ENCODE peak calls at places on chromosomes 4 and X, in nine cellular contexts. T is MM.1S; U is OCI-LY7; R is cardiac muscle cell; C is left ventricle myocardium inferior; A is CD4-positive, alpha-beta T cell; E is brain microvascular endothelial cell; O is psoas muscle; G is endodermal cell. P is an unnamed sample.

GRCh38 chr4:155545456-155545855 is 121.2 kb upstream of the GUCY1A1 start:
- DNase-seq in T (no peak), U (no peak), R (no peak), C (no peak), A (no peak), E (no peak), O (no peak), G (no peak), P (no peak)

GRCh38 chr4:126899382-126899801 is 733.4 kb upstream of the INTU start:
- DNase-seq in T (no peak), U (no peak), R (peak), C (peak), A (no peak), E (peak), O (no peak), G (no peak), P (peak)

GRCh38 chr4:121192013-121192412 is 27.9 kb upstream of the TNIP3 start:
- DNase-seq in T (no peak), U (no peak), R (no peak), C (no peak), A (no peak), E (no peak), O (no peak), G (no peak), P (no peak)

GRCh38 chr4:38605794-38606586 is 58.0 kb upstream of the KLF3 start:
- DNase-seq in T (no peak), U (no peak), R (peak), C (no peak), A (no peak), E (no peak), O (no peak), G (no peak), P (no peak)

GRCh38 chr4:119142837-119143236 is 7.2 kb downstream of the MYOZ2 start:
- DNase-seq in T (no peak), U (no peak), R (no peak), C (no peak), A (no peak), E (no peak), O (no peak), G (no peak), P (no peak)

GRCh38 chr4:15144249-15144966 is 142.1 kb downstream of the CPEB2 start:
- DNase-seq in T (no peak), U (no peak), R (no peak), C (no peak), A (no peak), E (no peak), O (no peak), G (no peak), P (no peak)

GRCh38 chrX:153736871-153737441 is 12.3 kb downstream of the ABCD1 start:
- DNase-seq in T (no peak), U (no peak), R (no peak), C (no peak), A (no peak), E (no peak), O (no peak), G (no peak), P (no peak)

GRCh38 chr4:76363556-76364290 is 57.2 kb downstream of the STBD1 start:
- DNase-seq in T (no peak), U (no peak), R (no peak), C (no peak), A (no peak), E (peak), O (no peak), G (no peak), P (no peak)

GRCh38 chrX:64536740-64537139 is 141.5 kb upstream of the MTMR8 start:
- DNase-seq in T (no peak), U (no peak), R (no peak), C (no peak), A (no peak), E (no peak), O (no peak), G (no peak), P (no peak)

GRCh38 chr4:33111106-33111505 is 2390.9 kb downstream of the PCDH7 start:
- DNase-seq in T (no peak), U (no peak), R (no peak), C (no peak), A (no peak), E (no peak), O (no peak), G (no peak), P (no peak)

GRCh38 chr4:2068198-2068470 is 9.0 kb downstream of the NAT8L start:
- DNase-seq in T (no peak), U (no peak), R (no peak), C (no peak), A (no peak), E (no peak), O (no peak), G (no peak), P (no peak)

GRCh38 chrX:140710710-140711109 is 1.2 kb downstream of the LINC00632 start:
- DNase-seq in T (no peak), U (no peak), R (no peak), C (no peak), A (no peak), E (peak), O (no peak), G (no peak), P (no peak)

GRCh38 chr4:108940086-108941033 is 177.5 kb upstream of the ETNPPL start:
- DNase-seq in T (peak), U (no peak), R (no peak), C (no peak), A (no peak), E (no peak), O (no peak), G (peak), P (peak)

GRCh38 chr4:145840162-145840768 is 98.4 kb downstream of the ZNF827 start:
- DNase-seq in T (peak), U (peak), R (peak), C (no peak), A (no peak), E (peak), O (no peak), G (no peak), P (peak)

DNA sequence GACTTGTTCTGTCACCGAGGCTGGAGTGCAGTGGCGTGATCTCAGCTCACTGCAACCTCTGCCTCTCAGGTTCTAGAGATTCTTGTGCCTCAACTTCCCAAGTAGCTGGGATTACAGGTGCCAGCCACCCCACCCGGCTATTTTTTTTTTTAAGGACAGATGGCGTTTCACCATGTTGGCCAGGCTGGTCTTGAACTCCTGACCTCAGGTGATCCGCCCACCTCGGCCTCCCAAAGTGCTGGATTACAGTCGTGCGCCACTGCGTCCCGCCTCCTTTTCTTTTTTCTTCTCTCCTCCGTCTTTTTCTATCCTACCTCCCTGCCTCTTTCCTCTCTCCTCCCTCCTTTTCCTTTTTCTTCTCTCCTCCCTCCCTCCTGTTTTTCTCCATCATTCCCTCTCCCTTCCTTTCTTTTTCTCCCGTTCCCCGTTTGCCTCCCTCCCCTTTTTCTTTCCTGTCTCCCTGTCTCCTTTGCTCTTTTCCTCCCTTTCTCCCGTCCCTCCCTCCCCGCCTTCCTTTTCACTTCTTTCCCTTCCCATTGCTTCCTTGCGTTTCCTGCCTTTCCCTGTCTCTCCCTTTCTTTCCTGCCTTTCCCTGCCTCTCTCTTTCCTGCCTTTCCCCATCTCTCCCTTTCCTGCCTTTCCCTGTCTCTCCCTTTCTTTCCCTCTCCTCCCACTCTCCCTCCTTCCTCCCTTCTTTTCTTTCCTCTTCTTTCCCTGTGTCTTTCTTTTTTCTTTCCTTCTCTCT is 2.1 kb upstream of the SLC25A6 start:
- DNase-seq in T (no peak), U (no peak), R (no peak), C (no peak), A (no peak), E (no peak), O (peak), G (peak), P (no peak)
- H3K27ac ChIP-seq in T (no peak), U (no peak), R (no peak), C (peak), A (no peak), E (no peak), O (peak), G (no peak), P (no peak)

DNA sequence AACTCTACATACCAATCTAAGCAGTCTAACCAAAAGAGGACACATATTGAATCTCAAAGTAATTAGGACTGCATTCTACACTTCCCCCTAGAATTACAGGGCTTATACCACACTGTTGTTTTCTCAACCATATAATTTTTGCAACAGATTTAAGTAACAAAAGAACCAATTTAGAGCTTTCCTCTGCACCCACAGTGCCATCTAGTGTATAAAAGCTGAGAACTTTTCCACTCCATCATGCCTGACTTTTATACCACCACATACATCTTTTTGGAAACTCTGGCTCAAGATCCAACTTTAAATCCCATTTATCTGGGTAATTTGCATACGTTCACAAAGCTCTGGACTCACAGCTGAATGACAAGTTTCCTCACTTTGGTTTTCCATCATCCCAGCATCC is 99.5 kb downstream of the EFHC2 start:
- DNase-seq in T (peak), U (peak), R (peak), C (no peak), A (no peak), E (peak), O (no peak), G (no peak), P (peak)
- TF ChIP-seq CTCF in T (peak), U (peak), R (peak), C (peak), A (peak), E (peak), O (peak), G (peak), P (peak)

GRCh38 chr4:41203169-41203568 is 11.2 kb downstream of the APBB2 start:
- DNase-seq in T (no peak), U (no peak), R (no peak), C (no peak), A (no peak), E (no peak), O (no peak), G (no peak), P (no peak)
- H3K27ac ChIP-seq in T (no peak), U (no peak), R (no peak), C (peak), A (no peak), E (peak), O (no peak), G (no peak), P (no peak)

GRCh38 chr4:186634591-186635128 is 79.3 kb upstream of the MTNR1A start:
- DNase-seq in T (no peak), U (no peak), R (no peak), C (no peak), A (no peak), E (no peak), O (no peak), G (no peak), P (no peak)
- TF ChIP-seq CTCF in T (no peak), U (no peak), R (no peak), C (no peak), A (no peak), E (no peak), O (no peak), G (no peak), P (no peak)

DNA sequence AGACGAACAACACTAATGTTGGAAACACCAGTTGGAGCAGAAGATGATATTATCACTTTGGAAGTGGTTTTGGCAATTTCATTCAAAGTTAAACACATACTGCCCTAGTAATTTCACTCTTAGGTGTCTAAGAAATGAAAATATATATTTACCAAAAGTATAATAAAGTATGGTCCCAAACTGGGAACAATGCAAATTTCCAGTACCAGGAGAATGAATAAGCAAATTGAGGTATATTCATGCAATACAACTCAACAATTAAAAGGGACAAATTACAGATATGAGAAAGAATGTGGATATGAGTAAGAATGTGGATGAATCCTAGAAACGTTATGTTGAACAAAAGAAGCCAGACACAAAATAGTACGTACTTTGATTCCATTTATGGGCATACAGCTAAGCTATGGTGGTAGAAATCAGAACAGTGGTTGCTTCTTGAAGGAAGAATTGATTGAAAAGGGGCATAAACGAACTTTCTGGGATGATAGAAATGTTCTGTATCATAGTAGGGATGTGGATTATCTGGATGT is 10.0 kb downstream of the ELMOD2 start:
- DNase-seq in T (no peak), U (no peak), R (no peak), C (no peak), A (no peak), E (no peak), O (no peak), G (no peak), P (peak)
- H3K27ac ChIP-seq in T (no peak), U (no peak), R (no peak), C (no peak), A (no peak), E (peak), O (no peak), G (no peak), P (no peak)

GRCh38 chr4:140793291-140793690 is 37.1 kb upstream of the TBC1D9 start:
- DNase-seq in T (no peak), U (no peak), R (no peak), C (no peak), A (no peak), E (no peak), O (no peak), G (no peak), P (no peak)

GRCh38 chr4:140790171-140790570 is 34.0 kb upstream of the TBC1D9 start:
- DNase-seq in T (no peak), U (no peak), R (peak), C (no peak), A (no peak), E (no peak), O (no peak), G (no peak), P (no peak)

GRCh38 chr4:140789752-140790151 is 33.6 kb upstream of the TBC1D9 start:
- DNase-seq in T (no peak), U (no peak), R (no peak), C (no peak), A (no peak), E (no peak), O (no peak), G (no peak), P (peak)

DNA sequence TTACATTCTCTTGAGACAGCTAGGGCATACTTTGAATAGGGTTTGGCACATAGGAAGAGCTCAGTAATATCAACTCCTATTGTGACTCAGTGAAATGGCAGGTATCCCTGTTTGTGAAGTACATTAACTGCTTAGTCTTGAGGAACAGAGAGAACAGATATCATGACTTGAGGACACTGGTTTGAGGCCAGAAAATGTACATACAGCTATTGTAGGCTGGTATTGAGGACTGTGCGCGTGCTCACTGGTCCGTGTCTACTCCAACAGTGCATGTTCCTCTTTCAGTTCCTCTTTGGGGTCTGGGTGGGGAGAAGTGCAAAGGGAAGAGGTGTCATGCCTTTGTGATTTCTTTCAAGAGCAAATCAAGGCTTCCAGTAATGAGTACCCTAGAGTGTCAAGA is 34.6 kb upstream of the TBC1D9 start:
- DNase-seq in T (peak), U (peak), R (no peak), C (peak), A (no peak), E (no peak), O (peak), G (no peak), P (peak)
- TF ChIP-seq CTCF in T (no peak), U (no peak), R (no peak), C (no peak), A (no peak), E (no peak), O (no peak), G (no peak), P (no peak)